ENCODE peak calls at places on chromosome X, in seven cellular contexts. One of them, this sample, is unnamed.

GRCh38 chrX:21926116-21926515 is 14.4 kb upstream of the SMS start:
- DNase-seq in effector memory CD4-positive, alpha-beta T cell: no peak
- DNase-seq in ovary: no peak
- DNase-seq in MM.1S: peak; percentile 14
- DNase-seq in aorta: no peak
- DNase-seq in IMR-90: peak; percentile 24
- DNase-seq in heart left ventricle: no peak
- DNase-seq in this sample: no peak

GRCh38 chrX:9670136-9670905 is 95.3 kb downstream of the GPR143 start:
- DNase-seq in effector memory CD4-positive, alpha-beta T cell: no peak
- DNase-seq in heart left ventricle: no peak
- DNase-seq in IMR-90: peak; percentile 66
- DNase-seq in aorta: no peak
- DNase-seq in ovary: no peak
- DNase-seq in MM.1S: no peak
- DNase-seq in this sample: no peak

GRCh38 chrX:71181910-71182799 is 37.5 kb downstream of the NLGN3 start:
- DNase-seq in MM.1S: peak; percentile 94
- DNase-seq in ovary: peak; percentile 83
- DNase-seq in heart left ventricle: peak; percentile 81
- DNase-seq in aorta: peak; percentile 90
- DNase-seq in IMR-90: peak; percentile 96
- DNase-seq in effector memory CD4-positive, alpha-beta T cell: peak; percentile 79
- DNase-seq in this sample: peak; percentile 68

GRCh38 chrX:3312109-3312508 is 34.3 kb downstream of the MXRA5 start:
- DNase-seq in IMR-90: no peak
- DNase-seq in heart left ventricle: no peak
- DNase-seq in ovary: no peak
- DNase-seq in effector memory CD4-positive, alpha-beta T cell: no peak
- DNase-seq in MM.1S: no peak
- DNase-seq in aorta: no peak
- DNase-seq in this sample: no peak

GRCh38 chrX:9171841-9172240 is 137.9 kb upstream of the FAM9B start:
- DNase-seq in effector memory CD4-positive, alpha-beta T cell: no peak
- DNase-seq in IMR-90: peak; percentile 82
- DNase-seq in ovary: no peak
- DNase-seq in aorta: no peak
- DNase-seq in heart left ventricle: no peak
- DNase-seq in MM.1S: no peak
- DNase-seq in this sample: no peak

GRCh38 chrX:17376381-17377046 is 1.5 kb downstream of the NHS start:
- DNase-seq in effector memory CD4-positive, alpha-beta T cell: no peak
- DNase-seq in IMR-90: no peak
- DNase-seq in ovary: peak; percentile 46
- DNase-seq in MM.1S: no peak
- DNase-seq in heart left ventricle: no peak
- DNase-seq in aorta: peak; percentile 59
- DNase-seq in this sample: no peak

GRCh38 chrX:100643943-100644587 is at the start of gene SRPX2:
- DNase-seq in ovary: no peak
- DNase-seq in IMR-90: peak; percentile 91
- DNase-seq in heart left ventricle: no peak
- DNase-seq in MM.1S: no peak
- DNase-seq in effector memory CD4-positive, alpha-beta T cell: no peak
- DNase-seq in aorta: peak; percentile 69
- DNase-seq in this sample: no peak

GRCh38 chrX:48573690-48574269 is 504 bp upstream of the RBM3 start:
- DNase-seq in effector memory CD4-positive, alpha-beta T cell: peak; percentile 9
- DNase-seq in IMR-90: no peak
- DNase-seq in ovary: peak; percentile 54
- DNase-seq in heart left ventricle: peak; percentile 66
- DNase-seq in aorta: peak; percentile 66
- DNase-seq in MM.1S: no peak
- DNase-seq in this sample: no peak

GRCh38 chrX:45769919-45770582 is 569.4 kb upstream of the DIPK2B start:
- DNase-seq in MM.1S: no peak
- DNase-seq in ovary: peak; percentile 77
- DNase-seq in aorta: peak; percentile 80
- DNase-seq in effector memory CD4-positive, alpha-beta T cell: peak; percentile 27
- DNase-seq in heart left ventricle: peak; percentile 73
- DNase-seq in IMR-90: peak; percentile 91
- DNase-seq in this sample: peak; percentile 3

GRCh38 chrX:41971346-41971745 is 48.0 kb upstream of the CASK start:
- DNase-seq in heart left ventricle: no peak
- DNase-seq in MM.1S: no peak
- DNase-seq in ovary: no peak
- DNase-seq in effector memory CD4-positive, alpha-beta T cell: no peak
- DNase-seq in aorta: no peak
- DNase-seq in IMR-90: no peak
- DNase-seq in this sample: no peak

GRCh38 chrX:25941559-25942250 is 196.4 kb upstream of the MAGEB18 start:
- DNase-seq in effector memory CD4-positive, alpha-beta T cell: no peak
- DNase-seq in ovary: no peak
- DNase-seq in MM.1S: no peak
- DNase-seq in aorta: no peak
- DNase-seq in heart left ventricle: no peak
- DNase-seq in IMR-90: no peak
- DNase-seq in this sample: no peak

GRCh38 chrX:155967653-155968052 is 29.8 kb upstream of the IL9R start:
- DNase-seq in MM.1S: no peak
- DNase-seq in heart left ventricle: no peak
- DNase-seq in effector memory CD4-positive, alpha-beta T cell: no peak
- DNase-seq in ovary: no peak
- DNase-seq in aorta: no peak
- DNase-seq in IMR-90: no peak
- DNase-seq in this sample: no peak

GRCh38 chrX:155966876-155967275 is 30.6 kb upstream of the IL9R start:
- DNase-seq in heart left ventricle: no peak
- DNase-seq in aorta: no peak
- DNase-seq in MM.1S: no peak
- DNase-seq in ovary: peak; percentile 36
- DNase-seq in effector memory CD4-positive, alpha-beta T cell: peak; percentile 17
- DNase-seq in IMR-90: no peak
- DNase-seq in this sample: no peak

GRCh38 chrX:155962906-155963305 is 34.6 kb upstream of the IL9R start:
- DNase-seq in MM.1S: no peak
- DNase-seq in heart left ventricle: no peak
- DNase-seq in ovary: no peak
- DNase-seq in IMR-90: no peak
- DNase-seq in effector memory CD4-positive, alpha-beta T cell: no peak
- DNase-seq in aorta: no peak
- DNase-seq in this sample: no peak

DNA sequence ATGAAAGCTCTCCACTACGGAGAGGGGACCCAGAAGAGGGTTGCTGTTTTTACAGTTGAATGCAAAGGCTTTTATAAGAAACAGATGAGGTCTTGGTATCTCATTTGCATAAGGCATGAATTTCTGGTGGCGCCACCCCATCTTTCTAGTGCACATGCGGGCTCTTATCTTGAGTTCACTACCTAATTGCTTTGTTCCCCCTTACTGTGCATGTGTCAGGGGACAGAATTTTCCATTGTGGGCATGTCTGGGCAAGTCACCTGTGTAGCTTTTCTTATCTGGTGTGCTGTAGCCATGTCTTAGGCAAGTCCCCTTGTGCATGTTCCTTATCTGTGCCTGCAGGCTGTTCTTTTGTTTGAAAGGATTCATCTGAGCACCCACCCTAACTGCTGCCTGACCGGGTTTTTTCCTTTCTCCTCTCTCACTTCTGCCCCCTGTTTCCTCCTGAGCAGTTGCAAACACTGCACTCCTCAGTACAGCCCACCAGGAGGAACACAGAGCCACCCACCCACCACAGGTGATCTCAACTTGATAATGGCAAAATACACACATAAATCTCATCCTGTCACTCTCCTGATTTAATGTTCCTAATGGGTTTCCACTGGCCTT is 29.3 kb upstream of the IL9R start:
- DNase-seq in MM.1S: no peak
- DNase-seq in heart left ventricle: no peak
- DNase-seq in IMR-90: no peak
- DNase-seq in aorta: no peak
- DNase-seq in ovary: no peak
- DNase-seq in effector memory CD4-positive, alpha-beta T cell: no peak
- DNase-seq in this sample: no peak
- H3K9me3 ChIP-seq in MM.1S: no peaks in the 10 kb centered on the region
- H3K9me3 ChIP-seq in heart left ventricle: peaks cover 8% of the 10 kb centered on the region
- H3K9me3 ChIP-seq in IMR-90: no peaks in the 10 kb centered on the region
- H3K9me3 ChIP-seq in aorta: peaks cover 5% of the 10 kb centered on the region
- H3K9me3 ChIP-seq in ovary: no peaks in the 10 kb centered on the region
- H3K9me3 ChIP-seq in effector memory CD4-positive, alpha-beta T cell: no peaks in the 10 kb centered on the region
- H3K9me3 ChIP-seq in this sample: no peaks in the 10 kb centered on the region

DNA sequence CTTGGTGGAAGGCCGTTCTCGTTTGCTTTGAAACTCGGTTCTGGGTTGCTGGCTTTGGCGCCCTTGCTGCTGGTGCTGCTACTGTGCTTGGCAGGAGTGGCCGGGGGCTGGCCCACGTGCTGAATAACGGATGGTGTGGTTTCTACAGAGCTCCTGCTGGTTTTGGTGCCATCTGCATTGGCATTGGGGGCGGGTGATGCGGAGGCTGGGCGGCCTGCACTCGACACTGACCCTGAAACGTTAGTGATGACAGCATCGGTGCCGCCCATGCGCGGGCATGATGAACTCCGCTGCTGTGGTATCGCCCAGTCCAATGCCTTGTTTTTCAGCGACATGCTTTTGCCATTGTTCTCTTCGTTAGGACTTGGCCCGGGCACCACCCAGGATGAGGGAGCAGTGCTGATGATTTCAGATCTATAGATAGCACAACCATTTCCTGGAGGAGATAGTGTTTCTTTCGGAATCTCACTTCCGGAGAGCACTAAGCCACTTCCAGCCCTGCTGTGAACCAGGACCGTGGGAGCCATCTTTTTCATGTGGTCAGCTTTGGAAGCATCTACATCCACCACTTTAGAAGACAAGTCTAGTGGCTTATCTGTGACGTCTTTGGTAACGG is 24.2 kb downstream of the BCOR start:
- DNase-seq in ovary: no peak
- DNase-seq in aorta: peak; percentile 20
- DNase-seq in effector memory CD4-positive, alpha-beta T cell: no peak
- DNase-seq in MM.1S: no peak
- DNase-seq in heart left ventricle: no peak
- DNase-seq in IMR-90: no peak
- DNase-seq in this sample: no peak
- H3K36me3 ChIP-seq in ovary: no peaks in the 10 kb centered on the region
- H3K36me3 ChIP-seq in aorta: no peaks in the 10 kb centered on the region
- H3K36me3 ChIP-seq in effector memory CD4-positive, alpha-beta T cell: peaks cover 30% of the 10 kb centered on the region
- H3K36me3 ChIP-seq in MM.1S: no peaks in the 10 kb centered on the region
- H3K36me3 ChIP-seq in heart left ventricle: peaks cover 56% of the 10 kb centered on the region
- H3K36me3 ChIP-seq in IMR-90: peaks cover 41% of the 10 kb centered on the region
- H3K36me3 ChIP-seq in this sample: peaks cover 8% of the 10 kb centered on the region

GRCh38 chrX:117771384-117771783 is 345.2 kb downstream of the KLHL13 start:
- DNase-seq in heart left ventricle: no peak
- DNase-seq in MM.1S: no peak
- DNase-seq in aorta: no peak
- DNase-seq in IMR-90: no peak
- DNase-seq in ovary: no peak
- DNase-seq in effector memory CD4-positive, alpha-beta T cell: no peak
- DNase-seq in this sample: no peak
- H3K4me3 ChIP-seq in heart left ventricle: no peak overlapping the region
- H3K4me3 ChIP-seq in MM.1S: no peak overlapping the region
- H3K4me3 ChIP-seq in aorta: no peak overlapping the region
- H3K4me3 ChIP-seq in IMR-90: no peak overlapping the region
- H3K4me3 ChIP-seq in ovary: no peak overlapping the region
- H3K4me3 ChIP-seq in effector memory CD4-positive, alpha-beta T cell: no peak overlapping the region
- H3K4me3 ChIP-seq in this sample: no peak overlapping the region

GRCh38 chrX:151702021-151702714 is 6.9 kb downstream of the PRRG3 start:
- DNase-seq in aorta: no peak
- DNase-seq in MM.1S: no peak
- DNase-seq in ovary: no peak
- DNase-seq in heart left ventricle: no peak
- DNase-seq in effector memory CD4-positive, alpha-beta T cell: no peak
- DNase-seq in IMR-90: no peak
- DNase-seq in this sample: no peak

GRCh38 chrX:151702741-151703352 is 7.6 kb downstream of the PRRG3 start:
- DNase-seq in IMR-90: no peak
- DNase-seq in ovary: no peak
- DNase-seq in aorta: no peak
- DNase-seq in heart left ventricle: no peak
- DNase-seq in effector memory CD4-positive, alpha-beta T cell: no peak
- DNase-seq in MM.1S: no peak
- DNase-seq in this sample: no peak

GRCh38 chrX:151701531-151701930 is 6.3 kb downstream of the PRRG3 start:
- DNase-seq in aorta: no peak
- DNase-seq in ovary: no peak
- DNase-seq in effector memory CD4-positive, alpha-beta T cell: no peak
- DNase-seq in IMR-90: no peak
- DNase-seq in MM.1S: no peak
- DNase-seq in heart left ventricle: no peak
- DNase-seq in this sample: no peak

GRCh38 chrX:151704023-151704663 is 8.9 kb downstream of the PRRG3 start:
- DNase-seq in ovary: no peak
- DNase-seq in heart left ventricle: no peak
- DNase-seq in MM.1S: no peak
- DNase-seq in IMR-90: no peak
- DNase-seq in effector memory CD4-positive, alpha-beta T cell: no peak
- DNase-seq in aorta: no peak
- DNase-seq in this sample: no peak

DNA sequence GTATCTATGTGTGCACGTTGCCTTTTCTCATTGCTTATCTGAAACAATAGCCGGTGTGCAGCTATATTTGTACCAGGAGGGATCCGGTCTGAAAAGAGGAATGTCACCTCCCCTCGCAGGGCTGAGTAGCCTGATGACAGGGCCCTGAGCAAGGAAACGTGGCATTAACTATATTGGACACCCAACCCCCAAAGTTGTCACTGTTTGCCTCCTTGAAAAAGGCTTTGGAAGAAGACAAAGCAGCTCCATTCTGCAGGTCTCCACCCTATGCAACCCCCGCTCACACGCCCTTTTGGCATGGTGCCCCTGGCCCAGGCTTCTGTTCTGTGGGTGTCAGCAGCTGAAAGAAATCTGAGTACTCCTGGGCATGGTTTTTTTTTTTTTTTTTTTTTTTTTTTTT is 8.2 kb downstream of the PRRG3 start:
- DNase-seq in heart left ventricle: peak; percentile 75
- DNase-seq in effector memory CD4-positive, alpha-beta T cell: no peak
- DNase-seq in IMR-90: no peak
- DNase-seq in ovary: peak; percentile 50
- DNase-seq in MM.1S: no peak
- DNase-seq in aorta: no peak
- DNase-seq in this sample: no peak
- H3K9me3 ChIP-seq in heart left ventricle: no peaks in the 10 kb centered on the region
- H3K9me3 ChIP-seq in effector memory CD4-positive, alpha-beta T cell: no peaks in the 10 kb centered on the region
- H3K9me3 ChIP-seq in IMR-90: peaks cover 7% of the 10 kb centered on the region
- H3K9me3 ChIP-seq in ovary: no peaks in the 10 kb centered on the region
- H3K9me3 ChIP-seq in MM.1S: no peaks in the 10 kb centered on the region
- H3K9me3 ChIP-seq in aorta: no peaks in the 10 kb centered on the region
- H3K9me3 ChIP-seq in this sample: no peaks in the 10 kb centered on the region